ENCODE peak calls at places on chromosomes 4 and X, in ten cellular contexts. O is tibial artery; Z is stomach; P is breast epithelium; B is GM23248; F is tibial nerve; R is NT2/D1; V is neuronal stem cell; H is mammary epithelial cell; K is CD4-positive, CD25-positive, alpha-beta regulatory T cell. J is an unnamed sample. For H3K9me3 and H3K4me1, the result is how much of the 10 kb centered on the place peaks cover.

GRCh38 chr4:119750048-119750447 is 121.4 kb upstream of the PDE5A start:
- DNase-seq in O (no peak), Z (no peak), P (no peak), B (no peak), F (no peak), R (no peak), V (no peak), H (no peak), K (no peak), J (no peak)

GRCh38 chr4:1871471-1872021 is 353 bp downstream of the NSD2 start:
- DNase-seq in O (no peak), Z (no peak), P (no peak), B (peak), F (no peak), R (no peak), V (peak), H (peak), K (no peak), J (no peak)

GRCh38 chr4:152352645-152353116 is 183.2 kb downstream of the FBXW7 start:
- DNase-seq in O (peak), Z (no peak), P (peak), B (peak), F (peak), R (peak), V (peak), H (peak), K (no peak), J (peak)

GRCh38 chrX:134633832-134634231 is 24.4 kb downstream of the PLAC1 start:
- DNase-seq in O (no peak), Z (no peak), P (no peak), B (no peak), F (no peak), R (no peak), V (no peak), H (no peak), K (no peak), J (no peak)

GRCh38 chr4:69617083-69617694 is 22.3 kb downstream of the UGT2A2 start:
- DNase-seq in O (no peak), Z (no peak), P (no peak), B (peak), F (no peak), R (peak), V (peak), H (peak), K (no peak), J (peak)

GRCh38 chr4:163404080-163404479 is 60.4 kb downstream of the NPY5R start:
- DNase-seq in O (no peak), Z (no peak), P (no peak), B (no peak), F (no peak), R (no peak), V (no peak), H (no peak), K (no peak), J (no peak)

GRCh38 chrX:32150141-32150540 is 1061.2 kb downstream of the DMD start:
- DNase-seq in O (no peak), Z (no peak), P (no peak), B (no peak), F (no peak), R (no peak), V (no peak), H (no peak), K (no peak), J (no peak)

GRCh38 chr4:182648766-182649165 is 268.4 kb downstream of the DCTD start:
- DNase-seq in O (no peak), Z (no peak), P (no peak), B (no peak), F (no peak), R (no peak), V (no peak), H (no peak), K (no peak), J (no peak)

GRCh38 chr4:7788687-7789425 is 150.8 kb downstream of the AFAP1 start:
- DNase-seq in O (peak), Z (no peak), P (no peak), B (peak), F (peak), R (no peak), V (no peak), H (no peak), K (no peak), J (no peak)

GRCh38 chrX:40096395-40097091 is 1.2 kb downstream of the BCOR start:
- DNase-seq in O (no peak), Z (no peak), P (no peak), B (peak), F (no peak), R (no peak), V (no peak), H (peak), K (peak), J (no peak)

GRCh38 chr4:74441744-74442143 is 3.2 kb upstream of the AREG start:
- DNase-seq in O (no peak), Z (no peak), P (no peak), B (no peak), F (no peak), R (no peak), V (no peak), H (no peak), K (no peak), J (no peak)

GRCh38 chrX:11944486-11944885 is 186.4 kb downstream of the MSL3 start:
- DNase-seq in O (no peak), Z (no peak), P (no peak), B (peak), F (no peak), R (peak), V (peak), H (peak), K (no peak), J (no peak)

GRCh38 chr4:140675599-140676231 is 80.5 kb downstream of the TBC1D9 start:
- DNase-seq in O (no peak), Z (no peak), P (no peak), B (peak), F (no peak), R (no peak), V (no peak), H (no peak), K (no peak), J (no peak)

GRCh38 chr4:67886281-67886680 is 2.5 kb upstream of the TMPRSS11D start:
- DNase-seq in O (no peak), Z (no peak), P (no peak), B (peak), F (no peak), R (no peak), V (no peak), H (peak), K (no peak), J (no peak)
- H3K4me3 ChIP-seq in O (no peak), Z (no peak), P (no peak), B (peak), F (no peak), R (no peak), V (no peak), H (no peak), K (no peak), J (no peak)

GRCh38 chr4:183915976-183916375 is 10.9 kb downstream of the STOX2 start:
- DNase-seq in O (no peak), Z (no peak), P (no peak), B (no peak), F (no peak), R (no peak), V (no peak), H (no peak), K (no peak), J (no peak)

GRCh38 chr4:183920512-183920911 is 15.4 kb downstream of the STOX2 start:
- DNase-seq in O (no peak), Z (no peak), P (no peak), B (no peak), F (no peak), R (no peak), V (no peak), H (no peak), K (no peak), J (no peak)

GRCh38 chr4:183924362-183925044 is 19.4 kb downstream of the STOX2 start:
- DNase-seq in O (no peak), Z (peak), P (no peak), B (no peak), F (no peak), R (no peak), V (no peak), H (no peak), K (no peak), J (no peak)

GRCh38 chr4:183919173-183919572 is 14.1 kb downstream of the STOX2 start:
- DNase-seq in O (no peak), Z (no peak), P (no peak), B (no peak), F (no peak), R (no peak), V (no peak), H (no peak), K (no peak), J (no peak)

GRCh38 chr4:183918696-183919095 is 13.6 kb downstream of the STOX2 start:
- DNase-seq in O (no peak), Z (no peak), P (no peak), B (no peak), F (no peak), R (no peak), V (no peak), H (no peak), K (no peak), J (no peak)
- H3K9me3 ChIP-seq in O (under half), Z (under half), P (under half), B (under half), F (under half), R (under half), V (under half), H (under half), K (under half), J (under half)

GRCh38 chr4:39036172-39036571 is 4.0 kb upstream of the TMEM156 start:
- DNase-seq in O (no peak), Z (no peak), P (no peak), B (no peak), F (no peak), R (no peak), V (no peak), H (peak), K (no peak), J (no peak)

GRCh38 chr4:39043058-39043696 is 11.0 kb upstream of the TMEM156 start:
- DNase-seq in O (no peak), Z (no peak), P (no peak), B (no peak), F (no peak), R (no peak), V (no peak), H (peak), K (no peak), J (no peak)

GRCh38 chr4:39042365-39042764 is 10.2 kb upstream of the TMEM156 start:
- DNase-seq in O (no peak), Z (no peak), P (no peak), B (no peak), F (no peak), R (no peak), V (no peak), H (no peak), K (no peak), J (no peak)

GRCh38 chr4:39037491-39037825 is 5.2 kb upstream of the TMEM156 start:
- DNase-seq in O (no peak), Z (no peak), P (no peak), B (peak), F (no peak), R (no peak), V (peak), H (peak), K (no peak), J (no peak)

DNA sequence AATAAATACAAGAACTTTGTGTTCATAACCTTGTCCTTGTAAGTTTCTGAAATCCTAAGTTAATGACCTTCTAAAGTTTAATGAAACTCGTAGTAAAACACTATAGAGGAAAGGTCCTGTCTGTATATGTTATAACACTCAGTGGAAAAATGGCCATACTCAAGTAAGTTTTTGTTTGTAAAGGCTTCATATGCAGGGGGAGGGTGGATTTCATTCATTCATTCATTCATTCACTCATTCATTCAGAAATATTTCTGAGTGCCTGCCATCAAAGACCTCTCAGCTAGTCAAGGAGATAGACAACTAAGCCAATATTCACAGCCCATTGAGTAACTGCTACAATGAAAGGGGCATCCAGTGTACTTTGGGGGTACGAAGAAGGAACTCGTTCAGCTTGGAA is 6.9 kb upstream of the TMEM156 start:
- DNase-seq in O (no peak), Z (no peak), P (no peak), B (no peak), F (no peak), R (no peak), V (no peak), H (no peak), K (no peak), J (no peak)
- H3K4me1 ChIP-seq in O (under half), Z (under half), P (under half), B (under half), F (under half), R (under half), V (under half), H (under half), K (under half), J (under half)

GRCh38 chr4:101101072-101101471 is 246.3 kb downstream of the PPP3CA start:
- DNase-seq in O (no peak), Z (no peak), P (no peak), B (no peak), F (no peak), R (no peak), V (no peak), H (peak), K (no peak), J (no peak)
- H3K4me3 ChIP-seq in O (no peak), Z (no peak), P (no peak), B (no peak), F (no peak), R (no peak), V (no peak), H (no peak), K (no peak), J (no peak)

GRCh38 chr4:24574256-24574655 is 10.1 kb downstream of the DHX15 start:
- DNase-seq in O (no peak), Z (no peak), P (no peak), B (no peak), F (no peak), R (no peak), V (no peak), H (no peak), K (no peak), J (peak)

GRCh38 chr4:24582235-24582863 is 2.0 kb downstream of the DHX15 start:
- DNase-seq in O (no peak), Z (no peak), P (no peak), B (peak), F (no peak), R (no peak), V (no peak), H (no peak), K (no peak), J (no peak)

GRCh38 chr4:24573582-24573981 is 10.8 kb downstream of the DHX15 start:
- DNase-seq in O (no peak), Z (no peak), P (no peak), B (no peak), F (no peak), R (no peak), V (no peak), H (no peak), K (no peak), J (no peak)

GRCh38 chr4:24576276-24576675 is 8.1 kb downstream of the DHX15 start:
- DNase-seq in O (no peak), Z (no peak), P (no peak), B (no peak), F (no peak), R (no peak), V (no peak), H (no peak), K (no peak), J (no peak)

DNA sequence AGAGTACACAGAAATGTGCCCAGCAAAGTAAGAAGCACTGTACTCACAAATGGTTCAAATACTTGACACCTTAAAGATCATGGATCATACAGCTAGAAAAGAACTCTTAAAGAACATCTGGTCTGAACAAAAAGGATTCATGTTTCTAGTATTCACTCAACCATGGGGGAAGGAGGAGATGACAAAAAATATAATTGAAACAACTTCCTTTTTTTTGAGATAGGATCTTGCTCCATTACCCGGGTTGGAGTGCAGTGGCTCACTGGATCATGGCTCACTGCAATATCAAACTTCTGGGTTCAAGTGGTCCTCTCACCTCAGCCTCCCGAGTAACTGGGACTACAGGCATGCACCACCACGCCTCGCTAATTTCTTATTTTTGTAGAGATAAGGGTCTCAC is 6.0 kb downstream of the DHX15 start:
- DNase-seq in O (no peak), Z (no peak), P (no peak), B (no peak), F (no peak), R (no peak), V (no peak), H (no peak), K (no peak), J (no peak)
- H3K9me3 ChIP-seq in O (under half), Z (under half), P (under half), B (under half), F (under half), R (under half), V (under half), H (under half), K (under half), J (under half)

J was measured in small intestine.